ENCODE peak calls at places on chromosome 7, in four cellular contexts. M, J, V and X are unnamed samples.

GRCh38 chr7:120185940-120186682 is 86.9 kb upstream of the KCND2 start:
- DNase-seq in J (no peak), M (no peak), V (no peak), X (no peak)

GRCh38 chr7:36266201-36266600 is 113.1 kb downstream of the EEPD1 start:
- DNase-seq in J (no peak), V (no peak), M (no peak), X (no peak)

GRCh38 chr7:41630741-41631140 is 72.1 kb downstream of the INHBA start:
- DNase-seq in V (no peak), J (no peak), M (no peak), X (no peak)

GRCh38 chr7:76257973-76258372 is 44.5 kb upstream of the HSPB1 start:
- DNase-seq in M (no peak), V (no peak), J (no peak), X (no peak)

GRCh38 chr7:14834456-14834855 is 68.1 kb downstream of the DGKB start:
- DNase-seq in M (peak; percentile 66), V (no peak), J (no peak), X (no peak)

GRCh38 chr7:379456-380225 is 89.7 kb downstream of the FOXL3 start:
- DNase-seq in V (peak; percentile 75), J (no peak), M (no peak), X (peak; percentile 56)

GRCh38 chr7:117479480-117480224 is at the start of gene CFTR:
- DNase-seq in J (no peak), V (peak; percentile 65), M (no peak), X (peak; percentile 62)

GRCh38 chr7:4416436-4417092 is 265.5 kb upstream of the FOXK1 start:
- DNase-seq in V (no peak), J (no peak), M (peak; percentile 0), X (no peak)

GRCh38 chr7:36971515-36972139 is 247.3 kb upstream of the AOAH start:
- DNase-seq in M (no peak), V (no peak), J (no peak), X (no peak)

GRCh38 chr7:44645254-44645653 is 38.8 kb downstream of the OGDH start:
- DNase-seq in V (no peak), M (no peak), J (no peak), X (no peak)

GRCh38 chr7:115293628-115294236 is 371.8 kb downstream of the MDFIC start:
- DNase-seq in M (no peak), J (no peak), V (no peak), X (no peak)

GRCh38 chr7:137017221-137017620 is 148.8 kb downstream of the CHRM2 start:
- DNase-seq in M (no peak), V (no peak), J (no peak), X (no peak)

GRCh38 chr7:27078616-27079233 is 17.1 kb downstream of the HOXA1 start:
- DNase-seq in M (no peak), J (no peak), V (no peak), X (no peak)

GRCh38 chr7:125316451-125316850 is 386.8 kb upstream of the POT1 start:
- DNase-seq in M (peak; percentile 22), J (no peak), V (peak; percentile 91), X (peak; percentile 21)

GRCh38 chr7:98810166-98810802 is 59.5 kb downstream of the TMEM130 start:
- DNase-seq in M (no peak), V (no peak), J (no peak), X (no peak)

GRCh38 chr7:92747041-92747835 is 89.1 kb downstream of the CDK6 start:
- DNase-seq in J (no peak), M (no peak), V (no peak), X (no peak)

GRCh38 chr7:54112568-54112967 is 429.6 kb upstream of the VSTM2A start:
- DNase-seq in M (no peak), V (no peak), J (no peak), X (no peak)

GRCh38 chr7:153524070-153524601 is 528.1 kb upstream of the DPP6 start:
- DNase-seq in M (no peak), J (no peak), V (peak; percentile 38), X (no peak)

GRCh38 chr7:151462306-151462779 is 22.4 kb upstream of the CRYGN start:
- DNase-seq in M (no peak), V (no peak), J (no peak), X (no peak)

GRCh38 chr7:141920281-141920680 is 4.1 kb downstream of the OR9A4 start:
- DNase-seq in M (no peak), V (no peak), J (no peak), X (no peak)

GRCh38 chr7:117771756-117772155 is 101.5 kb downstream of the CTTNBP2 start:
- DNase-seq in V (no peak), J (no peak), M (no peak), X (no peak)

GRCh38 chr7:17654940-17655339 is 285.4 kb downstream of the SNX13 start:
- DNase-seq in V (no peak), J (no peak), M (no peak), X (no peak)

GRCh38 chr7:133746305-133746704 is 380.8 kb upstream of the LRGUK start:
- DNase-seq in V (no peak), M (no peak), J (no peak), X (no peak)

GRCh38 chr7:2030475-2031456 is 202.0 kb downstream of the MAD1L1 start:
- DNase-seq in V (no peak), J (peak; percentile 48), M (no peak), X (no peak)

GRCh38 chr7:38451840-38452239 is 178.4 kb upstream of the TARP start:
- DNase-seq in J (no peak), M (peak; percentile 29), V (no peak), X (no peak)

GRCh38 chr7:91069146-91069545 is 195.1 kb upstream of the FZD1 start:
- DNase-seq in J (no peak), V (no peak), M (no peak), X (no peak)

GRCh38 chr7:158252081-158252836 is 335.4 kb downstream of the PTPRN2 start:
- DNase-seq in V (peak; percentile 23), M (no peak), J (no peak), X (no peak)

GRCh38 chr7:31432166-31432565 is 81.7 kb upstream of the ITPRID1 start:
- DNase-seq in M (no peak), V (no peak), J (no peak), X (no peak)
- H3K27ac ChIP-seq in M (no peak overlapping the region), V (no peak overlapping the region), J (no peak overlapping the region), X (no peak overlapping the region)

GRCh38 chr7:71198887-71199286 is 66.9 kb downstream of the GALNT17 start:
- DNase-seq in V (no peak), J (no peak), M (no peak), X (no peak)
- H3K27ac ChIP-seq in V (no peak overlapping the region), J (no peak overlapping the region), M (no peak overlapping the region), X (no peak overlapping the region)

GRCh38 chr7:121313793-121314676 is 14.8 kb upstream of the WNT16 start:
- DNase-seq in J (no peak), M (no peak), V (no peak), X (no peak)

DNA sequence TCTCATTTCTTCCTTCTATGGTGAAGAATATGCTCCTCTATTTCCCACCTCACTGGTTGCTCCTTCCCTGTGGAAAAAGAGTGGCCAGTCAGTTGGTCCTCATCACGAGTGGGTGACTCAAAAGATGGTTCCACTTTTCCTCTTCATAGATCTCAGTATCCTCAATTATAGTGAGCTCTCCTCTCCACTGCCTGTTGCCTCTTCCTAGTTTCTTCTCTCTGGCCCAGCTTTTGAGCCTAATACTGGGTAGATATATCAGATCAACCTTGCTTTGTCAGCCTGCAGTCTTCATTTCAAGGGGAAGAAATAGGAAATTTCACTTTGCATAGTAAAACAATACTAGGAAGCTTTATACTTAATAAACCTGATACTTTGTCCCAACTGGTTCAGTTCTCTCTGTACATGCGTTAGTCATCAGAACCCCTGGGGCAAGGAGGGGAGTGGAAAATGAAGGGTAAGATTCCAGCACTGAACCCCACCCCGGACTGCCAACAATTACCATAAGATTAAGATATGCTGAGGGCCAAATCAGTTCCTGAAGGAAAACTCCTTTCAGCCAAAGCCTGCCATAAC is 15.5 kb upstream of the WNT16 start:
- DNase-seq in M (no peak), V (no peak), J (no peak), X (no peak)
- H3K27ac ChIP-seq in M (no peak overlapping the region), V (no peak overlapping the region), J (no peak overlapping the region), X (no peak overlapping the region)

GRCh38 chr7:33727415-33727814 is 177.9 kb upstream of the BMPER start:
- DNase-seq in M (no peak), J (no peak), V (no peak), X (no peak)
- H3K27ac ChIP-seq in M (no peak overlapping the region), J (no peak overlapping the region), V (no peak overlapping the region), X (no peak overlapping the region)

GRCh38 chr7:131945313-131945831 is 388.9 kb upstream of the PODXL start:
- DNase-seq in J (peak; percentile 1), V (peak; percentile 83), M (peak; percentile 12), X (peak; percentile 18)
- H3K27ac ChIP-seq in J (no peak overlapping the region), V (no peak overlapping the region), M (no peak overlapping the region), X (no peak overlapping the region)

GRCh38 chr7:85119934-85120333 is 66.9 kb downstream of the SEMA3D start:
- DNase-seq in M (no peak), V (no peak), J (no peak), X (no peak)

GRCh38 chr7:85111761-85112160 is 75.1 kb downstream of the SEMA3D start:
- DNase-seq in V (no peak), M (peak; percentile 54), J (no peak), X (no peak)

GRCh38 chr7:85114342-85114741 is 72.5 kb downstream of the SEMA3D start:
- DNase-seq in M (no peak), J (no peak), V (no peak), X (no peak)

GRCh38 chr7:85115006-85115405 is 71.8 kb downstream of the SEMA3D start:
- DNase-seq in J (no peak), M (no peak), V (no peak), X (no peak)

GRCh38 chr7:85115862-85116261 is 71.0 kb downstream of the SEMA3D start:
- DNase-seq in M (no peak), J (no peak), V (no peak), X (no peak)
- H3K27ac ChIP-seq in M (no peak overlapping the region), J (no peak overlapping the region), V (no peak overlapping the region), X (no peak overlapping the region)

GRCh38 chr7:10121641-10122040 is 852.0 kb upstream of the PHF14 start:
- DNase-seq in J (no peak), M (no peak), V (no peak), X (no peak)
- H3K27ac ChIP-seq in J (no peak overlapping the region), M (no peak overlapping the region), V (no peak overlapping the region), X (no peak overlapping the region)